ENCODE peak calls at places on chromosomes 6 and 20, in five cellular contexts. W is GF-D8, G is mucosa of descending colon, M is caudate nucleus, Y is posterior cingulate gyrus. J is an unnamed sample.

GRCh38 chr6:135938588-135939215 is 87.2 kb downstream of the PDE7B start:
- DNase-seq in W (no peak), G (no peak), M (no peak), Y (no peak), J (no peak)

GRCh38 chr20:13231031-13231752 is 10.1 kb downstream of the ISM1 start:
- DNase-seq in W (no peak), G (no peak), M (no peak), Y (no peak), J (no peak)

GRCh38 chr20:30513050-30513628 is 744.3 kb upstream of the DEFB115 start:
- DNase-seq in W (no peak), G (no peak), M (no peak), Y (no peak), J (no peak)

GRCh38 chr20:23399568-23400241 is 21.6 kb downstream of the NAPB start:
- DNase-seq in W (no peak), G (no peak), M (no peak), Y (no peak), J (no peak)

GRCh38 chr6:154937306-154938244 is 57.5 kb upstream of the TIAM2 start:
- DNase-seq in W (no peak), G (no peak), M (no peak), Y (no peak), J (no peak)

GRCh38 chr6:17519120-17519519 is 81.0 kb upstream of the FAM8A1 start:
- DNase-seq in W (no peak), G (no peak), M (no peak), Y (no peak), J (no peak)

GRCh38 chr20:64106981-64107735 is at the start of gene NPBWR2:
- DNase-seq in W (no peak), G (peak), M (no peak), Y (no peak), J (no peak)

GRCh38 chr20:61929971-61930666 is 135.6 kb downstream of the TAF4 start:
- DNase-seq in W (no peak), G (no peak), M (no peak), Y (no peak), J (no peak)

GRCh38 chr6:154404791-154405400 is 48.3 kb upstream of the IPCEF1 start:
- DNase-seq in W (no peak), G (no peak), M (no peak), Y (no peak), J (no peak)

GRCh38 chr6:167827588-167828324 is 1.0 kb downstream of the AFDN start:
- DNase-seq in W (no peak), G (peak), M (no peak), Y (no peak), J (peak)

GRCh38 chr20:51532577-51533191 is 9.8 kb downstream of the NFATC2 start:
- DNase-seq in W (no peak), G (no peak), M (peak), Y (no peak), J (peak)

GRCh38 chr6:112308476-112308875 is 38.7 kb upstream of the RFPL4B start:
- DNase-seq in W (no peak), G (no peak), M (no peak), Y (no peak), J (no peak)

GRCh38 chr20:43409041-43409913 is 48.4 kb upstream of the SRSF6 start:
- DNase-seq in W (no peak), G (no peak), M (no peak), Y (no peak), J (no peak)

GRCh38 chr6:25844518-25844917 is 12.7 kb upstream of the SLC17A1 start:
- DNase-seq in W (no peak), G (no peak), M (no peak), Y (no peak), J (no peak)

GRCh38 chr6:3372184-3372846 is 84.5 kb downstream of the SLC22A23 start:
- DNase-seq in W (no peak), G (peak), M (no peak), Y (no peak), J (no peak)

GRCh38 chr6:54595844-54596243 is 250.7 kb upstream of the FAM83B start:
- DNase-seq in W (no peak), G (no peak), M (no peak), Y (no peak), J (no peak)

GRCh38 chr6:81308577-81309279 is 443.8 kb downstream of the TENT5A start:
- DNase-seq in W (no peak), G (no peak), M (no peak), Y (no peak), J (no peak)

GRCh38 chr20:57622579-57623381 is 2.6 kb upstream of the ZBP1 start:
- DNase-seq in W (no peak), G (peak), M (no peak), Y (no peak), J (no peak)

GRCh38 chr6:162814417-162814988 is 86.7 kb downstream of the PACRG start:
- DNase-seq in W (no peak), G (no peak), M (no peak), Y (no peak), J (no peak)

GRCh38 chr6:111579816-111580215 is 25.9 kb downstream of the TRAF3IP2 start:
- DNase-seq in W (no peak), G (no peak), M (no peak), Y (no peak), J (no peak)

GRCh38 chr6:135935951-135936601 is 84.6 kb downstream of the PDE7B start:
- DNase-seq in W (no peak), G (no peak), M (no peak), Y (no peak), J (peak)

GRCh38 chr6:134908906-134909516 is 40.9 kb downstream of the ALDH8A1 start:
- DNase-seq in W (no peak), G (no peak), M (no peak), Y (no peak), J (no peak)

GRCh38 chr20:12969071-12969669 is 39.6 kb upstream of the SPTLC3 start:
- DNase-seq in W (no peak), G (no peak), M (no peak), Y (no peak), J (no peak)

GRCh38 chr6:156928972-156929371 is 151.8 kb downstream of the ARID1B start:
- DNase-seq in W (no peak), G (no peak), M (no peak), Y (no peak), J (no peak)

GRCh38 chr20:44495257-44495656 is 19.6 kb downstream of the TTPAL start:
- DNase-seq in W (peak), G (no peak), M (no peak), Y (no peak), J (no peak)

GRCh38 chr6:35486005-35486925 is 10.6 kb downstream of the TEAD3 start:
- DNase-seq in W (no peak), G (peak), M (no peak), Y (no peak), J (no peak)

GRCh38 chr20:17749979-17750721 is 50.4 kb downstream of the BANF2 start:
- DNase-seq in W (no peak), G (no peak), M (no peak), Y (no peak), J (no peak)

GRCh38 chr6:132763269-132763668 is 5.6 kb upstream of the VNN2 start:
- DNase-seq in W (no peak), G (peak), M (no peak), Y (no peak), J (no peak)

GRCh38 chr6:72363844-72364740 is 257.8 kb upstream of the KCNQ5 start:
- DNase-seq in W (no peak), G (no peak), M (no peak), Y (no peak), J (no peak)

J was measured in hippocampal formation.